ENCODE peak calls at places on chromosomes 12 and 14, in six cellular contexts. One of them, this sample, is unnamed.

GRCh38 chr14:49766839-49767238 is 1.1 kb upstream of the KLHDC2 start:
- DNase-seq in NCI-H1694 treated with DMSO at 0.1 percent for 48 hours: no peak
- DNase-seq in SK-N-SH: peak; percentile 17
- DNase-seq in activated naive CD8-positive, alpha-beta T cell treated with anti-CD3 and anti-CD28 coated beads, Interleukin-2, amount 50 U/mL, for 24 hours: no peak
- DNase-seq in GM10248: no peak
- DNase-seq in brain microvascular endothelial cell: no peak
- DNase-seq in this sample: no peak

GRCh38 chr12:115857160-115857920 is 420.2 kb downstream of the MED13L start:
- DNase-seq in NCI-H1694 treated with DMSO at 0.1 percent for 48 hours: no peak
- DNase-seq in SK-N-SH: no peak
- DNase-seq in activated naive CD8-positive, alpha-beta T cell treated with anti-CD3 and anti-CD28 coated beads, Interleukin-2, amount 50 U/mL, for 24 hours: no peak
- DNase-seq in GM10248: no peak
- DNase-seq in brain microvascular endothelial cell: no peak
- DNase-seq in this sample: no peak

GRCh38 chr14:105042813-105043212 is 21.9 kb upstream of the CDCA4 start:
- DNase-seq in NCI-H1694 treated with DMSO at 0.1 percent for 48 hours: no peak
- DNase-seq in SK-N-SH: no peak
- DNase-seq in activated naive CD8-positive, alpha-beta T cell treated with anti-CD3 and anti-CD28 coated beads, Interleukin-2, amount 50 U/mL, for 24 hours: no peak
- DNase-seq in GM10248: no peak
- DNase-seq in brain microvascular endothelial cell: no peak
- DNase-seq in this sample: no peak

GRCh38 chr14:77120771-77121743 is 20.5 kb downstream of the ZDHHC22 start:
- DNase-seq in NCI-H1694 treated with DMSO at 0.1 percent for 48 hours: peak; percentile 99
- DNase-seq in SK-N-SH: no peak
- DNase-seq in activated naive CD8-positive, alpha-beta T cell treated with anti-CD3 and anti-CD28 coated beads, Interleukin-2, amount 50 U/mL, for 24 hours: no peak
- DNase-seq in GM10248: peak; percentile 77
- DNase-seq in brain microvascular endothelial cell: no peak
- DNase-seq in this sample: no peak

GRCh38 chr12:51749201-51749985 is 99.1 kb downstream of the FIGNL2 start:
- DNase-seq in NCI-H1694 treated with DMSO at 0.1 percent for 48 hours: no peak
- DNase-seq in SK-N-SH: no peak
- DNase-seq in activated naive CD8-positive, alpha-beta T cell treated with anti-CD3 and anti-CD28 coated beads, Interleukin-2, amount 50 U/mL, for 24 hours: no peak
- DNase-seq in GM10248: no peak
- DNase-seq in brain microvascular endothelial cell: no peak
- DNase-seq in this sample: no peak

GRCh38 chr14:22190411-22191191 is 398.4 kb downstream of the DAD1 start:
- DNase-seq in NCI-H1694 treated with DMSO at 0.1 percent for 48 hours: no peak
- DNase-seq in SK-N-SH: no peak
- DNase-seq in activated naive CD8-positive, alpha-beta T cell treated with anti-CD3 and anti-CD28 coated beads, Interleukin-2, amount 50 U/mL, for 24 hours: no peak
- DNase-seq in GM10248: no peak
- DNase-seq in brain microvascular endothelial cell: peak; percentile 77
- DNase-seq in this sample: no peak

GRCh38 chr14:98345186-98345585 is 926.8 kb downstream of the BCL11B start:
- DNase-seq in NCI-H1694 treated with DMSO at 0.1 percent for 48 hours: no peak
- DNase-seq in SK-N-SH: no peak
- DNase-seq in activated naive CD8-positive, alpha-beta T cell treated with anti-CD3 and anti-CD28 coated beads, Interleukin-2, amount 50 U/mL, for 24 hours: no peak
- DNase-seq in GM10248: no peak
- DNase-seq in brain microvascular endothelial cell: no peak
- DNase-seq in this sample: no peak

GRCh38 chr14:55814873-55815272 is 234.9 kb downstream of the KTN1 start:
- DNase-seq in NCI-H1694 treated with DMSO at 0.1 percent for 48 hours: no peak
- DNase-seq in SK-N-SH: no peak
- DNase-seq in activated naive CD8-positive, alpha-beta T cell treated with anti-CD3 and anti-CD28 coated beads, Interleukin-2, amount 50 U/mL, for 24 hours: no peak
- DNase-seq in GM10248: no peak
- DNase-seq in brain microvascular endothelial cell: no peak
- DNase-seq in this sample: no peak

GRCh38 chr14:75504411-75504810 is 17.9 kb upstream of the BATF start:
- DNase-seq in NCI-H1694 treated with DMSO at 0.1 percent for 48 hours: no peak
- DNase-seq in SK-N-SH: no peak
- DNase-seq in activated naive CD8-positive, alpha-beta T cell treated with anti-CD3 and anti-CD28 coated beads, Interleukin-2, amount 50 U/mL, for 24 hours: no peak
- DNase-seq in GM10248: no peak
- DNase-seq in brain microvascular endothelial cell: no peak
- DNase-seq in this sample: no peak

GRCh38 chr12:1122803-1123202 is 131.8 kb downstream of the ERC1 start:
- DNase-seq in NCI-H1694 treated with DMSO at 0.1 percent for 48 hours: no peak
- DNase-seq in SK-N-SH: peak; percentile 11
- DNase-seq in activated naive CD8-positive, alpha-beta T cell treated with anti-CD3 and anti-CD28 coated beads, Interleukin-2, amount 50 U/mL, for 24 hours: no peak
- DNase-seq in GM10248: no peak
- DNase-seq in brain microvascular endothelial cell: no peak
- DNase-seq in this sample: no peak

GRCh38 chr12:93204896-93205295 is 172.8 kb upstream of the NUDT4 start:
- DNase-seq in NCI-H1694 treated with DMSO at 0.1 percent for 48 hours: no peak
- DNase-seq in SK-N-SH: no peak
- DNase-seq in activated naive CD8-positive, alpha-beta T cell treated with anti-CD3 and anti-CD28 coated beads, Interleukin-2, amount 50 U/mL, for 24 hours: no peak
- DNase-seq in GM10248: no peak
- DNase-seq in brain microvascular endothelial cell: no peak
- DNase-seq in this sample: no peak

GRCh38 chr14:102610968-102611811 is 18.7 kb downstream of the RCOR1 start:
- DNase-seq in NCI-H1694 treated with DMSO at 0.1 percent for 48 hours: no peak
- DNase-seq in SK-N-SH: no peak
- DNase-seq in activated naive CD8-positive, alpha-beta T cell treated with anti-CD3 and anti-CD28 coated beads, Interleukin-2, amount 50 U/mL, for 24 hours: no peak
- DNase-seq in GM10248: no peak
- DNase-seq in brain microvascular endothelial cell: no peak
- DNase-seq in this sample: no peak

GRCh38 chr12:131114331-131114730 is 160.6 kb downstream of the ADGRD1 start:
- DNase-seq in NCI-H1694 treated with DMSO at 0.1 percent for 48 hours: no peak
- DNase-seq in SK-N-SH: peak; percentile 73
- DNase-seq in activated naive CD8-positive, alpha-beta T cell treated with anti-CD3 and anti-CD28 coated beads, Interleukin-2, amount 50 U/mL, for 24 hours: no peak
- DNase-seq in GM10248: no peak
- DNase-seq in brain microvascular endothelial cell: no peak
- DNase-seq in this sample: no peak

GRCh38 chr12:104605685-104606084 is 148.9 kb downstream of the CHST11 start:
- DNase-seq in NCI-H1694 treated with DMSO at 0.1 percent for 48 hours: no peak
- DNase-seq in SK-N-SH: no peak
- DNase-seq in activated naive CD8-positive, alpha-beta T cell treated with anti-CD3 and anti-CD28 coated beads, Interleukin-2, amount 50 U/mL, for 24 hours: no peak
- DNase-seq in GM10248: no peak
- DNase-seq in brain microvascular endothelial cell: no peak
- DNase-seq in this sample: peak; percentile 46

GRCh38 chr12:24778486-24779304 is 170.2 kb downstream of the BCAT1 start:
- DNase-seq in NCI-H1694 treated with DMSO at 0.1 percent for 48 hours: peak; percentile 53
- DNase-seq in SK-N-SH: peak; percentile 11
- DNase-seq in activated naive CD8-positive, alpha-beta T cell treated with anti-CD3 and anti-CD28 coated beads, Interleukin-2, amount 50 U/mL, for 24 hours: no peak
- DNase-seq in GM10248: peak; percentile 20
- DNase-seq in brain microvascular endothelial cell: peak; percentile 42
- DNase-seq in this sample: no peak

GRCh38 chr12:95731519-95731958 is 59.0 kb downstream of the NTN4 start:
- DNase-seq in NCI-H1694 treated with DMSO at 0.1 percent for 48 hours: no peak
- DNase-seq in SK-N-SH: no peak
- DNase-seq in activated naive CD8-positive, alpha-beta T cell treated with anti-CD3 and anti-CD28 coated beads, Interleukin-2, amount 50 U/mL, for 24 hours: no peak
- DNase-seq in GM10248: peak; percentile 20
- DNase-seq in brain microvascular endothelial cell: no peak
- DNase-seq in this sample: no peak

GRCh38 chr12:93571360-93571853 is 1.1 kb upstream of the SOCS2 start:
- DNase-seq in NCI-H1694 treated with DMSO at 0.1 percent for 48 hours: peak; percentile 42
- DNase-seq in SK-N-SH: peak; percentile 86
- DNase-seq in activated naive CD8-positive, alpha-beta T cell treated with anti-CD3 and anti-CD28 coated beads, Interleukin-2, amount 50 U/mL, for 24 hours: peak; percentile 75
- DNase-seq in GM10248: peak; percentile 69
- DNase-seq in brain microvascular endothelial cell: peak; percentile 42
- DNase-seq in this sample: peak; percentile 88

This sample was measured in right lobe of liver.